ENCODE peak calls at places on chromosomes 7 and 10, in five cellular contexts. U is right lobe of liver; Z is stimulated activated CD8-positive, alpha-beta memory T cell treated with anti-CD3 and anti-CD28 coated beads, Interleukin-4, amount 100 ng/mL, for 24 hours; A is BJ; H is NCI-H510A treated with DMSO at 0.1 percent for 48 hours. V is an unnamed sample.

GRCh38 chr10:78255796-78256638 is 222.4 kb downstream of the RPS24 start:
- DNase-seq in U (no peak), Z (no peak), H (no peak), A (peak; percentile 94), V (no peak)

GRCh38 chr10:6065845-6066244 is 3.7 kb upstream of the IL2RA start:
- DNase-seq in U (peak; percentile 24), Z (no peak), A (no peak), H (no peak), V (no peak)

GRCh38 chr7:93933190-93933589 is 11.7 kb downstream of the GNG11 start:
- DNase-seq in A (no peak), H (no peak), Z (no peak), U (no peak), V (no peak)

GRCh38 chr7:1911571-1911970 is 241.5 kb downstream of the ELFN1 start:
- DNase-seq in H (no peak), A (no peak), Z (no peak), U (no peak), V (no peak)

GRCh38 chr7:47232751-47233412 is 349.0 kb downstream of the TNS3 start:
- DNase-seq in A (no peak), Z (no peak), H (no peak), U (no peak), V (no peak)

GRCh38 chr10:86652361-86653202 is 1.8 kb upstream of the OPN4 start:
- DNase-seq in U (peak; percentile 32), Z (no peak), A (no peak), H (peak; percentile 70), V (peak; percentile 93)

GRCh38 chr7:24214670-24215069 is 69.3 kb upstream of the NPY start:
- DNase-seq in U (no peak), Z (no peak), H (no peak), A (no peak), V (no peak)

GRCh38 chr7:30363778-30364563 is 79.6 kb downstream of the ZNRF2 start:
- DNase-seq in Z (no peak), U (no peak), A (no peak), H (no peak), V (no peak)

GRCh38 chr10:44963772-44964633 is 4.4 kb downstream of the RASSF4 start:
- DNase-seq in Z (no peak), A (no peak), H (peak; percentile 23), U (peak; percentile 80), V (no peak)

GRCh38 chr10:58013406-58013805 is 254.3 kb downstream of the IPMK start:
- DNase-seq in U (no peak), A (no peak), H (no peak), Z (no peak), V (no peak)

GRCh38 chr7:149028346-149029109 is at the start of gene PDIA4:
- DNase-seq in U (peak; percentile 100), A (peak; percentile 97), H (peak; percentile 87), Z (peak; percentile 99), V (peak; percentile 99)

GRCh38 chr7:74656421-74656910 is 1.1 kb upstream of the GTF2I start:
- DNase-seq in H (peak; percentile 46), U (peak; percentile 79), Z (peak; percentile 45), A (no peak), V (peak; percentile 37)

GRCh38 chr10:51886438-51887068 is 187.2 kb upstream of the CSTF2T start:
- DNase-seq in H (no peak), Z (no peak), A (no peak), U (no peak), V (no peak)

GRCh38 chr7:25469669-25470068 is 241.4 kb upstream of the NPVF start:
- DNase-seq in Z (no peak), A (no peak), U (no peak), H (no peak), V (no peak)